ENCODE peak calls at places on chromosome 13, in six cellular contexts. One of them, this sample, is unnamed.

GRCh38 chr13:50580684-50581305 is 262.7 kb downstream of the DLEU7 start:
- DNase-seq in A673: no peak
- DNase-seq in left ventricle myocardium inferior: no peak
- DNase-seq in A549: no peak
- DNase-seq in HCT116: no peak
- DNase-seq in tibial artery: no peak
- DNase-seq in this sample: no peak

GRCh38 chr13:32956595-32956933 is 59.7 kb upstream of the KL start:
- DNase-seq in HCT116: no peak
- DNase-seq in A673: peak; percentile 17
- DNase-seq in tibial artery: no peak
- DNase-seq in A549: no peak
- DNase-seq in left ventricle myocardium inferior: no peak
- DNase-seq in this sample: no peak

GRCh38 chr13:33224686-33225085 is 60.9 kb downstream of the STARD13 start:
- DNase-seq in tibial artery: no peak
- DNase-seq in A549: no peak
- DNase-seq in HCT116: no peak
- DNase-seq in A673: no peak
- DNase-seq in left ventricle myocardium inferior: no peak
- DNase-seq in this sample: no peak

GRCh38 chr13:23794267-23795161 is 94.7 kb downstream of the MIPEP start:
- DNase-seq in tibial artery: no peak
- DNase-seq in left ventricle myocardium inferior: no peak
- DNase-seq in HCT116: no peak
- DNase-seq in A673: no peak
- DNase-seq in A549: no peak
- DNase-seq in this sample: no peak

GRCh38 chr13:74838096-74838495 is 643.9 kb downstream of the TBC1D4 start:
- DNase-seq in tibial artery: no peak
- DNase-seq in A549: no peak
- DNase-seq in left ventricle myocardium inferior: no peak
- DNase-seq in HCT116: no peak
- DNase-seq in A673: no peak
- DNase-seq in this sample: no peak

GRCh38 chr13:36151591-36151990 is 20.4 kb upstream of the DCLK1 start:
- DNase-seq in tibial artery: no peak
- DNase-seq in left ventricle myocardium inferior: no peak
- DNase-seq in HCT116: no peak
- DNase-seq in A549: no peak
- DNase-seq in A673: no peak
- DNase-seq in this sample: no peak

GRCh38 chr13:25771641-25772478 is 280.0 kb downstream of the SHISA2 start:
- DNase-seq in A673: peak; percentile 72
- DNase-seq in tibial artery: no peak
- DNase-seq in left ventricle myocardium inferior: no peak
- DNase-seq in HCT116: no peak
- DNase-seq in A549: no peak
- DNase-seq in this sample: no peak

GRCh38 chr13:49410477-49410876 is 33.4 kb downstream of the CAB39L start:
- DNase-seq in A549: no peak
- DNase-seq in HCT116: no peak
- DNase-seq in A673: no peak
- DNase-seq in left ventricle myocardium inferior: no peak
- DNase-seq in tibial artery: no peak
- DNase-seq in this sample: no peak

GRCh38 chr13:100627142-100627541 is 38.6 kb upstream of the GGACT start:
- DNase-seq in left ventricle myocardium inferior: no peak
- DNase-seq in HCT116: no peak
- DNase-seq in A549: no peak
- DNase-seq in tibial artery: no peak
- DNase-seq in A673: no peak
- DNase-seq in this sample: no peak

GRCh38 chr13:61778531-61778930 is 362.9 kb upstream of the PCDH20 start:
- DNase-seq in left ventricle myocardium inferior: no peak
- DNase-seq in A673: peak; percentile 65
- DNase-seq in HCT116: no peak
- DNase-seq in A549: no peak
- DNase-seq in tibial artery: no peak
- DNase-seq in this sample: no peak

GRCh38 chr13:29369060-29369743 is 226.3 kb downstream of the SLC7A1 start:
- DNase-seq in HCT116: peak; percentile 27
- DNase-seq in A673: peak; percentile 74
- DNase-seq in tibial artery: no peak
- DNase-seq in left ventricle myocardium inferior: no peak
- DNase-seq in A549: no peak
- DNase-seq in this sample: no peak

GRCh38 chr13:108313382-108313781 is 43.9 kb downstream of the TNFSF13B start:
- DNase-seq in tibial artery: no peak
- DNase-seq in A549: no peak
- DNase-seq in left ventricle myocardium inferior: no peak
- DNase-seq in A673: no peak
- DNase-seq in HCT116: no peak
- DNase-seq in this sample: no peak

GRCh38 chr13:114136576-114136975 is 4.2 kb upstream of the RASA3 start:
- DNase-seq in A549: no peak
- DNase-seq in HCT116: no peak
- DNase-seq in left ventricle myocardium inferior: no peak
- DNase-seq in tibial artery: no peak
- DNase-seq in A673: no peak
- DNase-seq in this sample: no peak
- H3K27ac ChIP-seq in A549: no peak overlapping the region
- H3K27ac ChIP-seq in HCT116: no peak overlapping the region
- H3K27ac ChIP-seq in left ventricle myocardium inferior: no peak overlapping the region
- H3K27ac ChIP-seq in tibial artery: no peak overlapping the region
- H3K27ac ChIP-seq in A673: no peak overlapping the region
- H3K27ac ChIP-seq in this sample: no peak overlapping the region

GRCh38 chr13:40329682-40330485 is 336.6 kb downstream of the FOXO1 start:
- DNase-seq in A673: no peak
- DNase-seq in tibial artery: no peak
- DNase-seq in A549: no peak
- DNase-seq in left ventricle myocardium inferior: no peak
- DNase-seq in HCT116: no peak
- DNase-seq in this sample: no peak
- H3K27ac ChIP-seq in A673: no peak overlapping the region
- H3K27ac ChIP-seq in tibial artery: no peak overlapping the region
- H3K27ac ChIP-seq in A549: no peak overlapping the region
- H3K27ac ChIP-seq in left ventricle myocardium inferior: no peak overlapping the region
- H3K27ac ChIP-seq in HCT116: no peak overlapping the region
- H3K27ac ChIP-seq in this sample: no peak overlapping the region

DNA sequence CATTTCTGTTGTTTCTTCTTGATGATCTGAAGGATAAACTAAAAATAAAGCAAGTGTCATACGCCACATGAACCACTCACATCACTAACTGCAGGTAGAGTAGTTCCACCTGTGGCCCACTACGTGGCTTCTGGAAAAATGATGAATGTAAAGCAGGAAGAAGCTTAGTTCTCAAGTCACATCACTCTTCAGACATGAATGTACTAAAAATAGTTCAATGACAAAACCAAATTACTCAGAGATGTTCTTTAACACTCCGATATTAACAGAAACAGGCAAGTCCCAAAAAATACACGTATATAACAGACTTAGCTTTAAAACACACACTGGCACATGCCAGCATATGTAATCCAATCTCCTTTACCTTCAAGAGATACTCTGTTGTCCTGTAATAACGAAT is 21.6 kb downstream of the RAB20 start:
- DNase-seq in A673: no peak
- DNase-seq in left ventricle myocardium inferior: no peak
- DNase-seq in tibial artery: no peak
- DNase-seq in A549: no peak
- DNase-seq in HCT116: no peak
- DNase-seq in this sample: no peak
- H3K27ac ChIP-seq in A673: no peak overlapping the region
- H3K27ac ChIP-seq in left ventricle myocardium inferior: peak overlapping the region; percentile 11
- H3K27ac ChIP-seq in tibial artery: peak overlapping the region; percentile 63
- H3K27ac ChIP-seq in A549: no peak overlapping the region
- H3K27ac ChIP-seq in HCT116: no peak overlapping the region
- H3K27ac ChIP-seq in this sample: no peak overlapping the region

GRCh38 chr13:79486433-79487188 is 5.7 kb downstream of the NDFIP2 start:
- DNase-seq in tibial artery: no peak
- DNase-seq in A549: no peak
- DNase-seq in left ventricle myocardium inferior: no peak
- DNase-seq in A673: no peak
- DNase-seq in HCT116: no peak
- DNase-seq in this sample: no peak

GRCh38 chr13:79485014-79485441 is 4.1 kb downstream of the NDFIP2 start:
- DNase-seq in A673: no peak
- DNase-seq in HCT116: no peak
- DNase-seq in A549: peak; percentile 17
- DNase-seq in tibial artery: no peak
- DNase-seq in left ventricle myocardium inferior: no peak
- DNase-seq in this sample: peak; percentile 80

GRCh38 chr13:79482271-79482970 is 1.5 kb downstream of the NDFIP2 start:
- DNase-seq in left ventricle myocardium inferior: no peak
- DNase-seq in A549: no peak
- DNase-seq in A673: no peak
- DNase-seq in HCT116: no peak
- DNase-seq in tibial artery: no peak
- DNase-seq in this sample: no peak

GRCh38 chr13:79483302-79483701 is 2.3 kb downstream of the NDFIP2 start:
- DNase-seq in tibial artery: no peak
- DNase-seq in A549: no peak
- DNase-seq in HCT116: no peak
- DNase-seq in A673: no peak
- DNase-seq in left ventricle myocardium inferior: no peak
- DNase-seq in this sample: no peak

GRCh38 chr13:79485451-79485850 is 4.5 kb downstream of the NDFIP2 start:
- DNase-seq in A673: no peak
- DNase-seq in left ventricle myocardium inferior: no peak
- DNase-seq in A549: no peak
- DNase-seq in HCT116: no peak
- DNase-seq in tibial artery: no peak
- DNase-seq in this sample: no peak
- H3K27ac ChIP-seq in A673: no peak overlapping the region
- H3K27ac ChIP-seq in left ventricle myocardium inferior: peak overlapping the region; percentile 47
- H3K27ac ChIP-seq in A549: peak overlapping the region; percentile 70
- H3K27ac ChIP-seq in HCT116: no peak overlapping the region
- H3K27ac ChIP-seq in tibial artery: no peak overlapping the region
- H3K27ac ChIP-seq in this sample: peak overlapping the region; percentile 95

This sample was measured in epithelial cell of prostate.